ENCODE peak calls at places on chromosome 5, in five cellular contexts. One of them, this sample, is unnamed.
A peak's percentile ranks its signal among the peaks of the same experiment; 100 is the strongest.

GRCh38 chr5:96595300-96596090 is 66.7 kb upstream of the CAST start:
- DNase-seq in NCI-H82: peak; percentile 5
- DNase-seq in mucosa of descending colon: no peak
- DNase-seq in H54: no peak
- DNase-seq in ascending aorta: no peak
- DNase-seq in this sample: no peak

GRCh38 chr5:329106-329757 is 7.7 kb downstream of the AHRR start:
- DNase-seq in NCI-H82: no peak
- DNase-seq in mucosa of descending colon: no peak
- DNase-seq in H54: no peak
- DNase-seq in ascending aorta: no peak
- DNase-seq in this sample: no peak

GRCh38 chr5:131999471-131999931 is 12.0 kb downstream of the ACSL6 start:
- DNase-seq in NCI-H82: no peak
- DNase-seq in mucosa of descending colon: no peak
- DNase-seq in H54: no peak
- DNase-seq in ascending aorta: no peak
- DNase-seq in this sample: no peak

GRCh38 chr5:180141068-180141660 is 67.8 kb downstream of the RASGEF1C start:
- DNase-seq in NCI-H82: no peak
- DNase-seq in mucosa of descending colon: no peak
- DNase-seq in H54: no peak
- DNase-seq in ascending aorta: no peak
- DNase-seq in this sample: no peak

GRCh38 chr5:169777112-169777511 is 140.0 kb downstream of the DOCK2 start:
- DNase-seq in NCI-H82: no peak
- DNase-seq in mucosa of descending colon: no peak
- DNase-seq in H54: no peak
- DNase-seq in ascending aorta: no peak
- DNase-seq in this sample: no peak

GRCh38 chr5:103891151-103891550 is 328.6 kb upstream of the NUDT12 start:
- DNase-seq in NCI-H82: no peak
- DNase-seq in mucosa of descending colon: no peak
- DNase-seq in H54: no peak
- DNase-seq in ascending aorta: no peak
- DNase-seq in this sample: no peak

GRCh38 chr5:123422433-123423277 is 548 bp downstream of the CEP120 start:
- DNase-seq in NCI-H82: peak; percentile 54
- DNase-seq in mucosa of descending colon: no peak
- DNase-seq in H54: no peak
- DNase-seq in ascending aorta: no peak
- DNase-seq in this sample: no peak

GRCh38 chr5:141514330-141515111 is 25.6 kb downstream of the PCDHGC5 start:
- DNase-seq in NCI-H82: no peak
- DNase-seq in mucosa of descending colon: no peak
- DNase-seq in H54: no peak
- DNase-seq in ascending aorta: no peak
- DNase-seq in this sample: peak; percentile 44

GRCh38 chr5:57503433-57503832 is 20.8 kb upstream of the ACTBL2 start:
- DNase-seq in NCI-H82: no peak
- DNase-seq in mucosa of descending colon: no peak
- DNase-seq in H54: no peak
- DNase-seq in ascending aorta: no peak
- DNase-seq in this sample: no peak

GRCh38 chr5:37696190-37697021 is 143.4 kb downstream of the GDNF start:
- DNase-seq in NCI-H82: no peak
- DNase-seq in mucosa of descending colon: no peak
- DNase-seq in H54: no peak
- DNase-seq in ascending aorta: no peak
- DNase-seq in this sample: no peak

GRCh38 chr5:176943816-176944215 is 44.7 kb upstream of the HK3 start:
- DNase-seq in NCI-H82: no peak
- DNase-seq in mucosa of descending colon: no peak
- DNase-seq in H54: no peak
- DNase-seq in ascending aorta: no peak
- DNase-seq in this sample: no peak

GRCh38 chr5:111635946-111636315 is 121.1 kb downstream of the NREP start:
- DNase-seq in NCI-H82: no peak
- DNase-seq in mucosa of descending colon: no peak
- DNase-seq in H54: no peak
- DNase-seq in ascending aorta: no peak
- DNase-seq in this sample: no peak

GRCh38 chr5:14174235-14174636 is 31.1 kb downstream of the TRIO start:
- DNase-seq in NCI-H82: peak; percentile 58
- DNase-seq in mucosa of descending colon: no peak
- DNase-seq in H54: no peak
- DNase-seq in ascending aorta: no peak
- DNase-seq in this sample: no peak

GRCh38 chr5:172527559-172527958 is 73.2 kb upstream of the SH3PXD2B start:
- DNase-seq in NCI-H82: no peak
- DNase-seq in mucosa of descending colon: no peak
- DNase-seq in H54: no peak
- DNase-seq in ascending aorta: no peak
- DNase-seq in this sample: no peak

GRCh38 chr5:102853680-102854079 is 98.6 kb downstream of the PAM start:
- DNase-seq in NCI-H82: no peak
- DNase-seq in mucosa of descending colon: no peak
- DNase-seq in H54: no peak
- DNase-seq in ascending aorta: no peak
- DNase-seq in this sample: no peak

GRCh38 chr5:92927291-92927778 is 653.7 kb downstream of the NR2F1-AS1 start:
- DNase-seq in NCI-H82: no peak
- DNase-seq in mucosa of descending colon: no peak
- DNase-seq in H54: no peak
- DNase-seq in ascending aorta: no peak
- DNase-seq in this sample: no peak

GRCh38 chr5:53877243-53877642 is 316.8 kb downstream of the NDUFS4 start:
- DNase-seq in NCI-H82: peak; percentile 3
- DNase-seq in mucosa of descending colon: no peak
- DNase-seq in H54: peak; percentile 11
- DNase-seq in ascending aorta: no peak
- DNase-seq in this sample: no peak

GRCh38 chr5:69431424-69432303 is 16.7 kb downstream of the MARVELD2 start:
- DNase-seq in NCI-H82: no peak
- DNase-seq in mucosa of descending colon: no peak
- DNase-seq in H54: no peak
- DNase-seq in ascending aorta: no peak
- DNase-seq in this sample: no peak

GRCh38 chr5:175460126-175460525 is 16.1 kb upstream of the DRD1 start:
- DNase-seq in NCI-H82: peak; percentile 24
- DNase-seq in mucosa of descending colon: no peak
- DNase-seq in H54: no peak
- DNase-seq in ascending aorta: no peak
- DNase-seq in this sample: no peak

GRCh38 chr5:96706433-96707111 is 44.4 kb downstream of the CAST start:
- DNase-seq in NCI-H82: peak; percentile 23
- DNase-seq in mucosa of descending colon: no peak
- DNase-seq in H54: no peak
- DNase-seq in ascending aorta: no peak
- DNase-seq in this sample: no peak

GRCh38 chr5:177103523-177104253 is 17.0 kb downstream of the FGFR4 start:
- DNase-seq in NCI-H82: peak; percentile 71
- DNase-seq in mucosa of descending colon: no peak
- DNase-seq in H54: no peak
- DNase-seq in ascending aorta: no peak
- DNase-seq in this sample: no peak

GRCh38 chr5:74865293-74865798 is 841 bp downstream of the FAM169A start:
- DNase-seq in NCI-H82: peak; percentile 46
- DNase-seq in mucosa of descending colon: no peak
- DNase-seq in H54: no peak
- DNase-seq in ascending aorta: no peak
- DNase-seq in this sample: no peak

GRCh38 chr5:94505327-94506080 is 112.9 kb downstream of the KIAA0825 start:
- DNase-seq in NCI-H82: no peak
- DNase-seq in mucosa of descending colon: no peak
- DNase-seq in H54: no peak
- DNase-seq in ascending aorta: no peak
- DNase-seq in this sample: no peak

GRCh38 chr5:10975915-10976314 is 214.9 kb upstream of the DAP start:
- DNase-seq in NCI-H82: no peak
- DNase-seq in mucosa of descending colon: no peak
- DNase-seq in H54: no peak
- DNase-seq in ascending aorta: no peak
- DNase-seq in this sample: no peak

GRCh38 chr5:56259002-56259511 is 25.9 kb upstream of the ANKRD55 start:
- DNase-seq in NCI-H82: no peak
- DNase-seq in mucosa of descending colon: no peak
- DNase-seq in H54: peak; percentile 42
- DNase-seq in ascending aorta: no peak
- DNase-seq in this sample: no peak

This sample was measured in T1000.